ENCODE peak calls at places on chromosomes 12 and 14, in four cellular contexts. K, L, Y and G are unnamed samples.

GRCh38 chr14:59918824-59919581 is 941 bp upstream of the LRRC9 start:
- DNase-seq in K (no peak), L (no peak), Y (peak), G (peak)

GRCh38 chr14:53044486-53044885 is 93.6 kb upstream of the FERMT2 start:
- DNase-seq in Y (no peak), K (no peak), L (no peak), G (no peak)

GRCh38 chr12:59403259-59403932 is 192.4 kb upstream of the SLC16A7 start:
- DNase-seq in Y (peak), K (peak), L (peak), G (peak)

GRCh38 chr12:89932950-89933349 is 224.3 kb upstream of the ATP2B1 start:
- DNase-seq in Y (no peak), K (no peak), L (no peak), G (no peak)

GRCh38 chr12:6788972-6789905 is at the start of gene CD4:
- DNase-seq in K (no peak), L (peak), Y (no peak), G (peak)

GRCh38 chr14:26596722-26597030 is 1.2 kb downstream of the NOVA1 start:
- DNase-seq in L (no peak), Y (peak), K (no peak), G (peak)

GRCh38 chr12:30968211-30968610 is 41.7 kb downstream of the TSPAN11 start:
- DNase-seq in K (no peak), Y (no peak), L (no peak), G (no peak)

GRCh38 chr12:132909030-132909368 is 21.6 kb upstream of the CHFR start:
- DNase-seq in L (no peak), Y (no peak), K (no peak), G (no peak)

GRCh38 chr12:7934560-7935463 is 1.2 kb downstream of the SLC2A3 start:
- DNase-seq in Y (no peak), L (peak), K (no peak), G (no peak)

GRCh38 chr12:42213954-42214426 is 24.1 kb downstream of the YAF2 start:
- DNase-seq in Y (no peak), L (no peak), K (no peak), G (peak)